ENCODE peak calls at places on chromosomes 5 and 9, in five cellular contexts. O is testis, U is psoas muscle, Q is H9, W is mammary epithelial cell. C is an unnamed sample.

GRCh38 chr9:114037249-114037648 is 40.9 kb downstream of the AMBP start:
- DNase-seq in O (no peak), U (no peak), Q (no peak), W (no peak), C (no peak)

GRCh38 chr5:54541823-54542783 is 24.5 kb downstream of the SNX18 start:
- DNase-seq in O (no peak), U (no peak), Q (no peak), W (no peak), C (no peak)

GRCh38 chr5:43369651-43370050 is 42.5 kb downstream of the CCL28 start:
- DNase-seq in O (no peak), U (no peak), Q (no peak), W (no peak), C (no peak)

GRCh38 chr5:105688227-105688807 is 1982.4 kb downstream of the EFNA5 start:
- DNase-seq in O (no peak), U (no peak), Q (peak; percentile 28), W (no peak), C (peak; percentile 20)

GRCh38 chr9:32180597-32180996 is 203.8 kb upstream of the ACO1 start:
- DNase-seq in O (no peak), U (no peak), Q (no peak), W (no peak), C (no peak)

GRCh38 chr5:32018476-32019436 is 155.4 kb downstream of the GOLPH3 start:
- DNase-seq in O (no peak), U (no peak), Q (no peak), W (no peak), C (no peak)

GRCh38 chr9:115109486-115109885 is 8.5 kb downstream of the TNC start:
- DNase-seq in O (no peak), U (no peak), Q (no peak), W (peak; percentile 73), C (peak; percentile 59)

GRCh38 chr5:173752636-173753035 is 135.5 kb upstream of the CPEB4 start:
- DNase-seq in O (no peak), U (no peak), Q (no peak), W (no peak), C (no peak)

GRCh38 chr9:72271617-72272478 is 93.2 kb downstream of the ZFAND5 start:
- DNase-seq in O (peak; percentile 84), U (no peak), Q (peak; percentile 49), W (peak; percentile 35), C (peak; percentile 86)

GRCh38 chr9:6413365-6414263 is 615 bp downstream of the UHRF2 start:
- DNase-seq in O (peak; percentile 48), U (peak; percentile 29), Q (peak; percentile 32), W (peak; percentile 42), C (peak; percentile 59)

GRCh38 chr9:6557883-6558282 is 87.6 kb downstream of the GLDC start:
- DNase-seq in O (no peak), U (no peak), Q (no peak), W (no peak), C (no peak)

GRCh38 chr5:68333649-68334549 is 118.3 kb downstream of the PIK3R1 start:
- DNase-seq in O (no peak), U (no peak), Q (no peak), W (peak; percentile 94), C (peak; percentile 45)

GRCh38 chr9:17597977-17598376 is 19.1 kb downstream of the SH3GL2 start:
- DNase-seq in O (no peak), U (no peak), Q (no peak), W (no peak), C (no peak)

GRCh38 chr9:71760901-71761300 is 7.4 kb downstream of the CEMIP2 start:
- DNase-seq in O (no peak), U (peak; percentile 23), Q (peak; percentile 72), W (no peak), C (no peak)

GRCh38 chr9:2502760-2503159 is 118.8 kb upstream of the VLDLR start:
- DNase-seq in O (no peak), U (no peak), Q (no peak), W (peak; percentile 43), C (peak; percentile 36)

GRCh38 chr9:78541868-78542267 is 244.9 kb downstream of the PSAT1 start:
- DNase-seq in O (no peak), U (no peak), Q (no peak), W (no peak), C (no peak)

GRCh38 chr5:15499528-15500325 is at the start of gene FBXL7:
- DNase-seq in O (peak; percentile 87), U (peak; percentile 81), Q (peak; percentile 81), W (peak; percentile 52), C (peak; percentile 95)

GRCh38 chr9:4082948-4083347 is 216.9 kb downstream of the GLIS3 start:
- DNase-seq in O (no peak), U (no peak), Q (no peak), W (no peak), C (no peak)

GRCh38 chr9:124309665-124310064 is 51.9 kb downstream of the NEK6 start:
- DNase-seq in O (no peak), U (peak; percentile 44), Q (peak; percentile 71), W (peak; percentile 90), C (peak; percentile 93)

GRCh38 chr5:141532726-141533125 is 43.8 kb downstream of the PCDHGC5 start:
- DNase-seq in O (no peak), U (no peak), Q (no peak), W (no peak), C (no peak)

GRCh38 chr5:161709239-161709638 is 23.7 kb downstream of the GABRA6 start:
- DNase-seq in O (no peak), U (no peak), Q (no peak), W (no peak), C (no peak)

DNA sequence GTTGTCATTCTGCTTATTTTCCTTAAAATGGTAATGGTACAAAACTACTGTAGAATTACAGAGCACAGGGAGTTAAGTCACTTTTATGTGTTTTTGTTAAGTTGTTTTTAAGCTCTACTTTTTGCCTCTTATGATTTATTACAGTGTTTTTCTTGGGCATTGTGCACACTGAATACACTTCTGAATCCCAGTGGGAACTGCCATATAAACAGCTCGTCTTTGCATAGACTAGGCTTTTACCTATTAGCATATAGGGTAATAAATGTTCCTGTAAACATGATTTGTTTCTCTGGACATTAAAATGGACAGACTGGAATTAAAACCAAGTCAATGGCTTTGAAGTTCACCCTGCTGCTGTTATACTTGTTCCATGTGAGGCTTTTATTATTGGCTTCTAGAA is 12.2 kb downstream of the KLF9 start:
- DNase-seq in O (no peak), U (no peak), Q (no peak), W (no peak), C (no peak)
- H3K4me1 ChIP-seq in O (peaks cover 66% of the 10 kb centered on the region), U (peaks cover 100% of the 10 kb centered on the region), Q (peaks cover 7% of the 10 kb centered on the region), W (peaks cover 4% of the 10 kb centered on the region), C (peaks cover 83% of the 10 kb centered on the region)

DNA sequence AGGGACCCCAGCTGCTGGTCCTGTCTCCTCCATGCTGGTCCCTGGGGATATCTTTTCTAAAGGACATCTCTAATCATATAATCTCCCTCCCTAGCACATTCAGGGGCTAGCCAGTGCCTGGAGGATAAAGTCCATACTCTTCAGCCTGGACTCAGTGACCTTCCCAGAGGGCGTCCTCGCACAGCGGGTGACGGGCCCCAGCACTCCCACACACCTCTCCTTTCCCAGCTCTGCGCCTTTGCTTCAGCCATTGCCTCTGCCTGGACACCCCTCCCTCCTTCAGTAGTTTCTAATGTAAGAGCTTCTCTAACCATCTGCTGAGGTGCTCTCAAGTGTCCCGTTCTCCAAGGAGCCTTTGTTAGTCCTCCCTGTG is 15.2 kb upstream of the TNIP1 start:
- DNase-seq in O (peak; percentile 62), U (no peak), Q (no peak), W (no peak), C (no peak)
- H3K4me1 ChIP-seq in O (peaks cover 38% of the 10 kb centered on the region), U (peaks cover 55% of the 10 kb centered on the region), Q (peaks cover 2% of the 10 kb centered on the region), W (peaks cover 41% of the 10 kb centered on the region), C (peaks cover 54% of the 10 kb centered on the region)

DNA sequence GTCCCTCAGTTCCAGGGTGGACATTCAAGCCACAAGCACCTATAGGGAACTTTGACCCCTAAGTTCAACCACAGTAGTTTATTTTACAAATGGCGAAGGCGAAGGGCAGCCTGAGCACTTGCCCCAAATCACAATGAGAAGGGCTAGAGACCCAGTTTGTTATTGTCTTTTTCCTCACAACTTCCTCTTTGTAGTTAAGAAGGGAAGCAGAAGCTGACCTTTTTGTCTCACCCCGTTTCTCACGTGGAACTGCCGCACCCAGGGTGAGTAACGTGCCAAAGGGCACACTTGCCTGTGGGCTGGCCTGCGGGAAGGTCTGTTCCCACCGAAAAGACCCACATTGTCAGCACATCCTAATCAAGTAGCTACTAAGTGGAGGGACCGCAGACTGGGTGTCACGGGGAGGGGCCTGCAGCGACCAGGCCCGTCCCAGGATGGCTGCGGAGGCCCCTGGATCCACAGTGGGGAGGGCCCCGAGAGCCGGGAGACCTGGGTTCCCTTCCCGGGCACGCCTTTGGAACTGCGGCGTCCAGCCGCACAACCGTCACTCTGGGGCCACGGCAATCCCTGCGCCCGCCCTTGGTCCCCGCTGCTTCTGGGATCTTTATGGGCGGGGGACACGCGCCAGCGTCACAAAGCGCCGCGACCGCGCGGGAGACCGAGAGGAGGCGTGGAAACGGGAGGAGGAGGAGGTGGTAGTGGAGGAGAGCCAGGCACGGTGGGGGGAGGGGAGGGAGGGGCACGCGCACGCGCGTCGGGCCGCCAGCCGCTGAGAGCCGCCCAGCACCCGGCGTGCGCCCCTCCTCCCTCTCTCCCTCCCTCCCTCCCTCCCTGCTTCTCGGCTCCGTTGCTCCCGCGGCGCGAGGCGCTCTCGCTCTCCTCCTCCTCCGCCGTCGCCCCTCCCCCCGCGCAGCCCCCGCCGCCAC is at the start of gene UBE2R2:
- DNase-seq in O (peak; percentile 93), U (peak; percentile 91), Q (peak; percentile 91), W (peak; percentile 87), C (peak; percentile 95)
- H3K4me1 ChIP-seq in O (peaks cover 44% of the 10 kb centered on the region), U (peaks cover 48% of the 10 kb centered on the region), Q (no peaks in the 10 kb centered on the region), W (peaks cover 36% of the 10 kb centered on the region), C (peaks cover 52% of the 10 kb centered on the region)

GRCh38 chr9:89051421-89051820 is 60.2 kb downstream of the S1PR3 start:
- DNase-seq in O (no peak), U (no peak), Q (no peak), W (no peak), C (no peak)
- H3K4me1 ChIP-seq in O (peaks cover 6% of the 10 kb centered on the region), U (no peaks in the 10 kb centered on the region), Q (no peaks in the 10 kb centered on the region), W (no peaks in the 10 kb centered on the region), C (peaks cover 9% of the 10 kb centered on the region)

GRCh38 chr5:9454491-9454890 is 91.4 kb downstream of the SEMA5A start:
- DNase-seq in O (no peak), U (no peak), Q (no peak), W (no peak), C (no peak)
- H3K4me1 ChIP-seq in O (no peaks in the 10 kb centered on the region), U (no peaks in the 10 kb centered on the region), Q (peaks cover 7% of the 10 kb centered on the region), W (no peaks in the 10 kb centered on the region), C (no peaks in the 10 kb centered on the region)

GRCh38 chr9:83307051-83307724 is 231.0 kb downstream of the FRMD3 start:
- DNase-seq in O (no peak), U (no peak), Q (no peak), W (no peak), C (peak; percentile 63)
- H3K4me1 ChIP-seq in O (peaks cover 10% of the 10 kb centered on the region), U (peaks cover 28% of the 10 kb centered on the region), Q (no peaks in the 10 kb centered on the region), W (no peaks in the 10 kb centered on the region), C (peaks cover 18% of the 10 kb centered on the region)

GRCh38 chr9:99173570-99174504 is 47.9 kb downstream of the ALG2 start:
- DNase-seq in O (no peak), U (no peak), Q (no peak), W (peak; percentile 46), C (no peak)
- H3K4me1 ChIP-seq in O (peaks cover 6% of the 10 kb centered on the region), U (no peaks in the 10 kb centered on the region), Q (peaks cover 4% of the 10 kb centered on the region), W (no peaks in the 10 kb centered on the region), C (peaks cover 5% of the 10 kb centered on the region)

GRCh38 chr9:136528716-136529341 is 17.0 kb downstream of the NOTCH1 start:
- DNase-seq in O (no peak), U (no peak), Q (no peak), W (no peak), C (no peak)
- H3K4me1 ChIP-seq in O (peaks cover 4% of the 10 kb centered on the region), U (peaks cover 69% of the 10 kb centered on the region), Q (no peaks in the 10 kb centered on the region), W (peaks cover 27% of the 10 kb centered on the region), C (peaks cover 6% of the 10 kb centered on the region)